ENCODE peak calls at places on chromosomes 1 and 21, in five cellular contexts. One of them, this sample, is unnamed.

GRCh38 chr1:199101139-199101538 is 462.3 kb downstream of the PTPRC start:
- DNase-seq in H4: no peak
- DNase-seq in mucosa of descending colon: no peak
- DNase-seq in bronchial epithelial cell: no peak
- DNase-seq in stimulated activated CD4-positive, alpha-beta T cell treated with anti-CD3 and anti-CD28 coated beads, TNF-alpha, amount 100 ng/mL, for 1 hour: no peak
- DNase-seq in this sample: no peak

GRCh38 chr1:115257596-115257995 is 80.5 kb downstream of the NGF start:
- DNase-seq in H4: no peak
- DNase-seq in mucosa of descending colon: no peak
- DNase-seq in bronchial epithelial cell: no peak
- DNase-seq in stimulated activated CD4-positive, alpha-beta T cell treated with anti-CD3 and anti-CD28 coated beads, TNF-alpha, amount 100 ng/mL, for 1 hour: no peak
- DNase-seq in this sample: no peak

GRCh38 chr21:25988738-25989137 is 181.8 kb downstream of the APP start:
- DNase-seq in H4: no peak
- DNase-seq in mucosa of descending colon: no peak
- DNase-seq in bronchial epithelial cell: no peak
- DNase-seq in stimulated activated CD4-positive, alpha-beta T cell treated with anti-CD3 and anti-CD28 coated beads, TNF-alpha, amount 100 ng/mL, for 1 hour: no peak
- DNase-seq in this sample: no peak

GRCh38 chr1:185426761-185427698 is 110.0 kb upstream of the IVNS1ABP start:
- DNase-seq in H4: no peak
- DNase-seq in mucosa of descending colon: no peak
- DNase-seq in bronchial epithelial cell: no peak
- DNase-seq in stimulated activated CD4-positive, alpha-beta T cell treated with anti-CD3 and anti-CD28 coated beads, TNF-alpha, amount 100 ng/mL, for 1 hour: no peak
- DNase-seq in this sample: no peak

GRCh38 chr1:109807822-109808680 is 44.3 kb upstream of the EPS8L3 start:
- DNase-seq in H4: no peak
- DNase-seq in mucosa of descending colon: no peak
- DNase-seq in bronchial epithelial cell: peak
- DNase-seq in stimulated activated CD4-positive, alpha-beta T cell treated with anti-CD3 and anti-CD28 coated beads, TNF-alpha, amount 100 ng/mL, for 1 hour: no peak
- DNase-seq in this sample: peak

GRCh38 chr1:113388621-113389355 is 1.5 kb upstream of the MAGI3 start:
- DNase-seq in H4: peak
- DNase-seq in mucosa of descending colon: no peak
- DNase-seq in bronchial epithelial cell: peak
- DNase-seq in stimulated activated CD4-positive, alpha-beta T cell treated with anti-CD3 and anti-CD28 coated beads, TNF-alpha, amount 100 ng/mL, for 1 hour: no peak
- DNase-seq in this sample: peak

GRCh38 chr21:34073749-34074282 is 438 bp downstream of the MRPS6 start:
- DNase-seq in H4: no peak
- DNase-seq in mucosa of descending colon: no peak
- DNase-seq in bronchial epithelial cell: no peak
- DNase-seq in stimulated activated CD4-positive, alpha-beta T cell treated with anti-CD3 and anti-CD28 coated beads, TNF-alpha, amount 100 ng/mL, for 1 hour: peak
- DNase-seq in this sample: peak

GRCh38 chr1:174058639-174059038 is 36.5 kb upstream of the RC3H1 start:
- DNase-seq in H4: no peak
- DNase-seq in mucosa of descending colon: no peak
- DNase-seq in bronchial epithelial cell: no peak
- DNase-seq in stimulated activated CD4-positive, alpha-beta T cell treated with anti-CD3 and anti-CD28 coated beads, TNF-alpha, amount 100 ng/mL, for 1 hour: no peak
- DNase-seq in this sample: no peak

GRCh38 chr1:176811896-176812295 is 348.9 kb downstream of the PAPPA2 start:
- DNase-seq in H4: no peak
- DNase-seq in mucosa of descending colon: no peak
- DNase-seq in bronchial epithelial cell: no peak
- DNase-seq in stimulated activated CD4-positive, alpha-beta T cell treated with anti-CD3 and anti-CD28 coated beads, TNF-alpha, amount 100 ng/mL, for 1 hour: no peak
- DNase-seq in this sample: no peak

GRCh38 chr1:201302168-201302896 is 19.0 kb downstream of the PKP1 start:
- DNase-seq in H4: no peak
- DNase-seq in mucosa of descending colon: no peak
- DNase-seq in bronchial epithelial cell: peak
- DNase-seq in stimulated activated CD4-positive, alpha-beta T cell treated with anti-CD3 and anti-CD28 coated beads, TNF-alpha, amount 100 ng/mL, for 1 hour: no peak
- DNase-seq in this sample: no peak

GRCh38 chr21:45538381-45539045 is 3.7 kb downstream of the SLC19A1 start:
- DNase-seq in H4: no peak
- DNase-seq in mucosa of descending colon: no peak
- DNase-seq in bronchial epithelial cell: no peak
- DNase-seq in stimulated activated CD4-positive, alpha-beta T cell treated with anti-CD3 and anti-CD28 coated beads, TNF-alpha, amount 100 ng/mL, for 1 hour: no peak
- DNase-seq in this sample: no peak

GRCh38 chr1:211951856-211952255 is 83.5 kb downstream of the INTS7 start:
- DNase-seq in H4: peak
- DNase-seq in mucosa of descending colon: no peak
- DNase-seq in bronchial epithelial cell: peak
- DNase-seq in stimulated activated CD4-positive, alpha-beta T cell treated with anti-CD3 and anti-CD28 coated beads, TNF-alpha, amount 100 ng/mL, for 1 hour: no peak
- DNase-seq in this sample: peak

GRCh38 chr1:119870917-119871486 is 25.3 kb downstream of the ADAM30 start:
- DNase-seq in H4: peak
- DNase-seq in mucosa of descending colon: peak
- DNase-seq in bronchial epithelial cell: peak
- DNase-seq in stimulated activated CD4-positive, alpha-beta T cell treated with anti-CD3 and anti-CD28 coated beads, TNF-alpha, amount 100 ng/mL, for 1 hour: peak
- DNase-seq in this sample: peak

GRCh38 chr1:10772711-10773110 is 23.7 kb downstream of the CASZ1 start:
- DNase-seq in H4: no peak
- DNase-seq in mucosa of descending colon: peak
- DNase-seq in bronchial epithelial cell: no peak
- DNase-seq in stimulated activated CD4-positive, alpha-beta T cell treated with anti-CD3 and anti-CD28 coated beads, TNF-alpha, amount 100 ng/mL, for 1 hour: no peak
- DNase-seq in this sample: no peak

GRCh38 chr1:154788241-154788870 is 81.7 kb downstream of the KCNN3 start:
- DNase-seq in H4: no peak
- DNase-seq in mucosa of descending colon: no peak
- DNase-seq in bronchial epithelial cell: no peak
- DNase-seq in stimulated activated CD4-positive, alpha-beta T cell treated with anti-CD3 and anti-CD28 coated beads, TNF-alpha, amount 100 ng/mL, for 1 hour: no peak
- DNase-seq in this sample: no peak

GRCh38 chr1:228371741-228372182 is 34.9 kb downstream of the TRIM11 start:
- DNase-seq in H4: no peak
- DNase-seq in mucosa of descending colon: no peak
- DNase-seq in bronchial epithelial cell: no peak
- DNase-seq in stimulated activated CD4-positive, alpha-beta T cell treated with anti-CD3 and anti-CD28 coated beads, TNF-alpha, amount 100 ng/mL, for 1 hour: no peak
- DNase-seq in this sample: no peak

GRCh38 chr1:47745725-47746609 is 251.2 kb downstream of the TRABD2B start:
- DNase-seq in H4: no peak
- DNase-seq in mucosa of descending colon: no peak
- DNase-seq in bronchial epithelial cell: no peak
- DNase-seq in stimulated activated CD4-positive, alpha-beta T cell treated with anti-CD3 and anti-CD28 coated beads, TNF-alpha, amount 100 ng/mL, for 1 hour: no peak
- DNase-seq in this sample: no peak

GRCh38 chr1:236502972-236503639 is 20.7 kb upstream of the LGALS8 start:
- DNase-seq in H4: peak
- DNase-seq in mucosa of descending colon: peak
- DNase-seq in bronchial epithelial cell: peak
- DNase-seq in stimulated activated CD4-positive, alpha-beta T cell treated with anti-CD3 and anti-CD28 coated beads, TNF-alpha, amount 100 ng/mL, for 1 hour: no peak
- DNase-seq in this sample: peak

GRCh38 chr1:228297822-228298221 is 90.0 kb downstream of the OBSCN start:
- DNase-seq in H4: no peak
- DNase-seq in mucosa of descending colon: no peak
- DNase-seq in bronchial epithelial cell: no peak
- DNase-seq in stimulated activated CD4-positive, alpha-beta T cell treated with anti-CD3 and anti-CD28 coated beads, TNF-alpha, amount 100 ng/mL, for 1 hour: no peak
- DNase-seq in this sample: no peak

GRCh38 chr1:67239738-67240137 is 67.9 kb upstream of the IL12RB2 start:
- DNase-seq in H4: no peak
- DNase-seq in mucosa of descending colon: no peak
- DNase-seq in bronchial epithelial cell: no peak
- DNase-seq in stimulated activated CD4-positive, alpha-beta T cell treated with anti-CD3 and anti-CD28 coated beads, TNF-alpha, amount 100 ng/mL, for 1 hour: no peak
- DNase-seq in this sample: no peak

GRCh38 chr1:8040586-8040985 is 14.5 kb upstream of the ERRFI1 start:
- DNase-seq in H4: peak
- DNase-seq in mucosa of descending colon: no peak
- DNase-seq in bronchial epithelial cell: peak
- DNase-seq in stimulated activated CD4-positive, alpha-beta T cell treated with anti-CD3 and anti-CD28 coated beads, TNF-alpha, amount 100 ng/mL, for 1 hour: no peak
- DNase-seq in this sample: peak

GRCh38 chr1:212691561-212692071 is 8.0 kb downstream of the BATF3 start:
- DNase-seq in H4: no peak
- DNase-seq in mucosa of descending colon: no peak
- DNase-seq in bronchial epithelial cell: no peak
- DNase-seq in stimulated activated CD4-positive, alpha-beta T cell treated with anti-CD3 and anti-CD28 coated beads, TNF-alpha, amount 100 ng/mL, for 1 hour: no peak
- DNase-seq in this sample: no peak

GRCh38 chr1:17538010-17538409 is 1.5 kb upstream of the ARHGEF10L start:
- DNase-seq in H4: no peak
- DNase-seq in mucosa of descending colon: no peak
- DNase-seq in bronchial epithelial cell: no peak
- DNase-seq in stimulated activated CD4-positive, alpha-beta T cell treated with anti-CD3 and anti-CD28 coated beads, TNF-alpha, amount 100 ng/mL, for 1 hour: no peak
- DNase-seq in this sample: no peak

GRCh38 chr1:25148673-25149300 is 83.5 kb downstream of the SYF2 start:
- DNase-seq in H4: no peak
- DNase-seq in mucosa of descending colon: no peak
- DNase-seq in bronchial epithelial cell: peak
- DNase-seq in stimulated activated CD4-positive, alpha-beta T cell treated with anti-CD3 and anti-CD28 coated beads, TNF-alpha, amount 100 ng/mL, for 1 hour: no peak
- DNase-seq in this sample: peak

GRCh38 chr1:226568077-226568831 is 19.7 kb downstream of the STUM start:
- DNase-seq in H4: no peak
- DNase-seq in mucosa of descending colon: no peak
- DNase-seq in bronchial epithelial cell: no peak
- DNase-seq in stimulated activated CD4-positive, alpha-beta T cell treated with anti-CD3 and anti-CD28 coated beads, TNF-alpha, amount 100 ng/mL, for 1 hour: no peak
- DNase-seq in this sample: no peak

GRCh38 chr21:41957991-41958766 is 4.4 kb upstream of the C2CD2 start:
- DNase-seq in H4: peak
- DNase-seq in mucosa of descending colon: no peak
- DNase-seq in bronchial epithelial cell: peak
- DNase-seq in stimulated activated CD4-positive, alpha-beta T cell treated with anti-CD3 and anti-CD28 coated beads, TNF-alpha, amount 100 ng/mL, for 1 hour: no peak
- DNase-seq in this sample: peak

GRCh38 chr1:191608367-191608766 is 549.9 kb upstream of the RGS18 start:
- DNase-seq in H4: no peak
- DNase-seq in mucosa of descending colon: no peak
- DNase-seq in bronchial epithelial cell: peak
- DNase-seq in stimulated activated CD4-positive, alpha-beta T cell treated with anti-CD3 and anti-CD28 coated beads, TNF-alpha, amount 100 ng/mL, for 1 hour: no peak
- DNase-seq in this sample: peak

GRCh38 chr1:196890668-196891067 is 2.8 kb downstream of the CFHR4 start:
- DNase-seq in H4: no peak
- DNase-seq in mucosa of descending colon: no peak
- DNase-seq in bronchial epithelial cell: no peak
- DNase-seq in stimulated activated CD4-positive, alpha-beta T cell treated with anti-CD3 and anti-CD28 coated beads, TNF-alpha, amount 100 ng/mL, for 1 hour: no peak
- DNase-seq in this sample: no peak

GRCh38 chr1:113123737-113124136 is 50.7 kb downstream of the LRIG2 start:
- DNase-seq in H4: no peak
- DNase-seq in mucosa of descending colon: no peak
- DNase-seq in bronchial epithelial cell: no peak
- DNase-seq in stimulated activated CD4-positive, alpha-beta T cell treated with anti-CD3 and anti-CD28 coated beads, TNF-alpha, amount 100 ng/mL, for 1 hour: no peak
- DNase-seq in this sample: no peak

GRCh38 chr1:22472596-22472995 is 20.9 kb downstream of the ZBTB40 start:
- DNase-seq in H4: no peak
- DNase-seq in mucosa of descending colon: no peak
- DNase-seq in bronchial epithelial cell: no peak
- DNase-seq in stimulated activated CD4-positive, alpha-beta T cell treated with anti-CD3 and anti-CD28 coated beads, TNF-alpha, amount 100 ng/mL, for 1 hour: no peak
- DNase-seq in this sample: no peak

GRCh38 chr1:221418346-221418745 is 323.5 kb downstream of the DUSP10 start:
- DNase-seq in H4: no peak
- DNase-seq in mucosa of descending colon: no peak
- DNase-seq in bronchial epithelial cell: no peak
- DNase-seq in stimulated activated CD4-positive, alpha-beta T cell treated with anti-CD3 and anti-CD28 coated beads, TNF-alpha, amount 100 ng/mL, for 1 hour: no peak
- DNase-seq in this sample: peak

GRCh38 chr21:42404534-42404933 is 832 bp downstream of the UBASH3A start:
- DNase-seq in H4: no peak
- DNase-seq in mucosa of descending colon: no peak
- DNase-seq in bronchial epithelial cell: no peak
- DNase-seq in stimulated activated CD4-positive, alpha-beta T cell treated with anti-CD3 and anti-CD28 coated beads, TNF-alpha, amount 100 ng/mL, for 1 hour: no peak
- DNase-seq in this sample: no peak

GRCh38 chr1:229855999-229856650 is 210.9 kb upstream of the GALNT2 start:
- DNase-seq in H4: no peak
- DNase-seq in mucosa of descending colon: peak
- DNase-seq in bronchial epithelial cell: no peak
- DNase-seq in stimulated activated CD4-positive, alpha-beta T cell treated with anti-CD3 and anti-CD28 coated beads, TNF-alpha, amount 100 ng/mL, for 1 hour: no peak
- DNase-seq in this sample: no peak